ENCODE peak calls at places on chromosome 17, in four cellular contexts. K, J, M and L are unnamed samples.

GRCh38 chr17:81153340-81153803 is 11.9 kb upstream of the PVALEF start:
- DNase-seq in J (peak; percentile 31), K (no peak), M (peak; percentile 29), L (no peak)

GRCh38 chr17:42276359-42276608 is at the start of gene STAT5B:
- DNase-seq in M (peak; percentile 81), J (peak; percentile 74), K (peak; percentile 82), L (peak; percentile 75)

GRCh38 chr17:57735707-57736106 is 9.4 kb downstream of the CCDC182 start:
- DNase-seq in K (no peak), M (no peak), J (peak; percentile 25), L (no peak)

GRCh38 chr17:37365589-37365988 is 10.2 kb upstream of the C17orf78 start:
- DNase-seq in K (no peak), J (no peak), M (no peak), L (no peak)

GRCh38 chr17:68424861-68425260 is 32.4 kb downstream of the WIPI1 start:
- DNase-seq in J (no peak), M (no peak), K (no peak), L (no peak)

GRCh38 chr17:8838551-8839095 is 28.9 kb downstream of the PIK3R6 start:
- DNase-seq in M (no peak), K (no peak), J (no peak), L (no peak)

GRCh38 chr17:78781339-78782304 is at the start of gene CYTH1:
- DNase-seq in M (peak; percentile 60), J (peak; percentile 44), K (peak; percentile 63), L (peak; percentile 34)

GRCh38 chr17:80289631-80290030 is 29.0 kb downstream of the RNF213 start:
- DNase-seq in J (no peak), K (no peak), M (no peak), L (peak; percentile 45)

GRCh38 chr17:60327870-60328362 is 64.0 kb downstream of the USP32 start:
- DNase-seq in M (no peak), J (no peak), K (no peak), L (no peak)

GRCh38 chr17:45640141-45640850 is 143.8 kb upstream of the CRHR1 start:
- DNase-seq in J (peak; percentile 70), K (peak; percentile 62), M (peak; percentile 70), L (peak; percentile 56)

GRCh38 chr17:28917029-28917428 is 14.2 kb upstream of the DHRS13 start:
- DNase-seq in J (no peak), K (no peak), M (no peak), L (no peak)

GRCh38 chr17:5092139-5093010 is 14.1 kb downstream of the ZFP3 start:
- DNase-seq in J (no peak), K (no peak), M (no peak), L (no peak)
- H3K9me3 ChIP-seq in J (no peaks in the 10 kb centered on the region), K (peaks cover 79% of the 10 kb centered on the region), M (peaks cover 87% of the 10 kb centered on the region), L (peaks cover 81% of the 10 kb centered on the region)

GRCh38 chr17:73226556-73227172 is 33.8 kb downstream of the COG1 start:
- DNase-seq in J (no peak), K (no peak), M (no peak), L (no peak)
- H3K4me3 ChIP-seq in J (no peak overlapping the region), K (no peak overlapping the region), M (no peak overlapping the region), L (no peak overlapping the region)

GRCh38 chr17:70107441-70107840 is 32.4 kb downstream of the KCNJ16 start:
- DNase-seq in M (no peak), J (no peak), K (no peak), L (no peak)
- H3K9me3 ChIP-seq in M (no peaks in the 10 kb centered on the region), J (no peaks in the 10 kb centered on the region), K (no peaks in the 10 kb centered on the region), L (no peaks in the 10 kb centered on the region)

GRCh38 chr17:2687074-2687418 is 24.5 kb downstream of the CLUH start:
- DNase-seq in J (no peak), K (no peak), M (no peak), L (no peak)

GRCh38 chr17:2688351-2689342 is 22.9 kb downstream of the CLUH start:
- DNase-seq in J (no peak), M (no peak), K (peak; percentile 21), L (no peak)

GRCh38 chr17:2684549-2684948 is 27.0 kb downstream of the CLUH start:
- DNase-seq in K (no peak), M (no peak), J (no peak), L (no peak)

GRCh38 chr17:2683912-2684311 is 27.7 kb downstream of the CLUH start:
- DNase-seq in J (no peak), K (no peak), M (no peak), L (no peak)

GRCh38 chr17:2685696-2686095 is 25.9 kb downstream of the CLUH start:
- DNase-seq in K (peak; percentile 20), J (no peak), M (no peak), L (no peak)
- H3K4me3 ChIP-seq in K (no peak overlapping the region), J (no peak overlapping the region), M (no peak overlapping the region), L (no peak overlapping the region)

GRCh38 chr17:6772016-6772415 is 4.0 kb upstream of the FBXO39 start:
- DNase-seq in J (no peak), K (no peak), M (no peak), L (no peak)

DNA sequence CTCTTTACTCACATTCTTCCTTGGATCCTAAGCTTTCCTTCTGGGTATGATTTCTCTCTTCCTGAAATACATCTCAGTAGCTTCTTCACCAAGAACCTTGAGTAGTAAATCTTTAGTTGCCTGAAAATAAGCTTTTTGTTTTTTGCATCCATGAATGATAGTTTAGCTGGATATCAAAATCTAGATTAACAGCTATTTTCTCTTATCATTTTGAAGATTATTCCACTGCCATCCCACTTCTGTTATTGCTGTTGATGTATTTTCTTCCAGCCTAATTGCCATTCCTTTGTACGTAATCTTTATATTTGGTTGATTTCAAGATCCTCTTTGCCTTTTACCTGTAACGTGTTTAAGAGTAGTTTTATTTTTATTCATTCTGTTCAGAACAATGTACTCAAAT is 7.6 kb upstream of the FBXO39 start:
- DNase-seq in M (no peak), J (no peak), K (no peak), L (no peak)
- H3K9me3 ChIP-seq in M (peaks cover 12% of the 10 kb centered on the region), J (no peaks in the 10 kb centered on the region), K (peaks cover 15% of the 10 kb centered on the region), L (peaks cover 13% of the 10 kb centered on the region)

DNA sequence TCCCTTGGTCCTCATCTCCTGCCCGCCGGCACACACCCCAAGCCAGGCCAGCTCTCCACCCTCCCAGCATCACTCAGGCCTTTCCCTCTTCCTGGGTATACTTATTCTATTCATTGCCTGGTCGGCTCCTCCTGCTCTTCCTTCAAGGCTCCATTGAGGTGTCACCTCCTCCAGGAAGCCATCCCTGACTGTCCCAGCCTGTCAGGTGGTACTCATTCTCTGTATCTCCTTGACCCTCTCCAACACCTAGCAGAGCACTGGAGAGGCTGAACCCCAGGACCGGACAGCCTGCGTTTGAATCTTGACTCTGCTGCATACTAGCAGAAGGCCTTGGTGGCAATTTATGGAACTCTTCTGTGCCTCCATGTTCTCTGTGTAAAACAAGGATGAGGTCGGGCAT is 428 bp upstream of the TNFRSF13B start:
- DNase-seq in J (no peak), M (no peak), K (no peak), L (no peak)
- H3K4me3 ChIP-seq in J (peak overlapping the region; percentile 81), M (no peak overlapping the region), K (no peak overlapping the region), L (no peak overlapping the region)

DNA sequence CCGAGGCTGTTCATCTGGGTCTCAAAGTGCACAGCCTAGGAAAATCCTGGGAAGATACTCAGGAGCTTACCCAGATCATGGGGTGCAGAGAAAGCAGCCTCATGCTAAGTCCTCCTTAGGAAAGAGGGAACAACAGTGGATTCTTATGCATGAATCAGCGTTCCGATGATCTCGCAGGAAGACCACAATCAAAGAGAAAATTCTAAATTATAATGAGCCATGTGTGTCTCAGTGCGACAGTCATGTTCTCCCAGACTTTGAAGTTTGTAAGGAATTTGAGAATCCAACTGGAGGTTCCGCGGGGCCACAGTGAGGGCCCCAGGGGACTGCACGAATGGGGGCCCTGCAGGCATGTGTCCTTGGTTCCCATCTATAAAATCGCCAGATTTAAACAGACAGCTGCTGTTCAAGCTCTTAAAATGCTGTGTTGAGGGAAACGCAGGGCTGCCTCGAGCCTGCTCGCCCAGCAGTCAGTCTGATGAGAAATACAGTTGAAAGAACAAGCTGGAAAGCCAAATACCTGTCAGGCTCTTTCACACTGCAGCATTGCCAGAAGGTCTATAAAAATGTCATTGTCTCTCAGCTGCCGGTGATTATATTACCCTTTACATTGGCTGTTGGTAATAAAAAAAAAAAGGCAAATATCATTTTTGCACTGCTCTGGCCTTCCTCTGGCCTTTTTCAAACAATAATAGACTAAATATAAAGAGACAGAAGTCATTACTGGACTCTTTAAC is 152.1 kb downstream of the PMP22 start:
- DNase-seq in J (no peak), K (no peak), M (no peak), L (no peak)
- H3K9me3 ChIP-seq in J (no peaks in the 10 kb centered on the region), K (peaks cover 6% of the 10 kb centered on the region), M (peaks cover 4% of the 10 kb centered on the region), L (no peaks in the 10 kb centered on the region)

GRCh38 chr17:21034350-21035235 is 8.2 kb downstream of the USP22 start:
- DNase-seq in K (no peak), M (peak; percentile 65), J (peak; percentile 85), L (peak; percentile 50)
- H3K4me3 ChIP-seq in K (no peak overlapping the region), M (peak overlapping the region; percentile 35), J (peak overlapping the region; percentile 38), L (peak overlapping the region; percentile 24)

DNA sequence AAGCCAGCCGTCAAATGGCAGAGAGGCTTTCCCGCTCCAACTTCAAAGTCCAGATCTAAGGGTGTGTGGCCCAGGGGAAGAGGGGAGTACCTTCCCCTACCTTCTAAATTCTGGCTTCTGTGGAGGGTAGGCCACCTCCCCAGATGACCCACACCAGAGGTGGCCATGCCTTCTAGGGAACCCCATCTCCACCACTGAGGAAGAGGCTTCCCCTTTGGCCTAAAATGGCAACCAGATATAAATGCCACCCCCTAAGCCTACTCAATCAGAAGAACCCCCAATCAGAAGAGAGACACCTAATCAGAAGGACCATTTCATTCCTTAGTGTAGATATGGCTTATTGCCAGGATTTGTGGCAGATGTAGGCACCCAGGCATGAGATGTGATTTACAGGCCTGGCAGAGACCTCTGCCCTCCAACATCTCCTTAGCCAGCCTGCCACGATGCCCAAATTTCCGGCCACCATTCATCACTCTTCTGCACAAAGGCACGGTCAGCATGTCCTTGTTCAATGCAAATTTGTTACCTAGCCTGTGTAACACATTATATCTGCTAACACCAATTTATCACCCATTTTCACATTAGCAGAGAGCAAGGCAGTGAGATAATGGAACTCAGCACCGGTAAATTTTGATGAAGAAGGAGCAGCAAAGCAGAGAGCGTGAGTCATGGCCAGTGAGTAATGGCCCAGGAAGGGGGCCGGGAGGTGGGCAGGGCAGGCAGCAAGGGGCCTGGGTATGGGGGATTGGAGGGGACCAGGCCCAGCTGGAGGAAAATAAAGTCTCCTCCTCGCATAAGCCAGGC is 1.2 kb upstream of the MGAT5B start:
- DNase-seq in M (no peak), K (no peak), J (no peak), L (no peak)
- H3K9me3 ChIP-seq in M (no peaks in the 10 kb centered on the region), K (no peaks in the 10 kb centered on the region), J (no peaks in the 10 kb centered on the region), L (no peaks in the 10 kb centered on the region)